ENCODE peak calls at places on chromosome 22, in eight cellular contexts. U is GM12878, Z is prostate gland, Y is heart left ventricle, E is HCT116, N is spleen, W is Peyer's patch, O is uterus. R is an unnamed sample. For H3K9me3 and H3K27me3, the result is how much of the 10 kb centered on the place peaks cover.

GRCh38 chr22:43378011-43378704 is 33.7 kb upstream of the MPPED1 start:
- DNase-seq in Z (no peak), O (no peak), U (peak), E (no peak), N (no peak), W (peak), Y (no peak), R (no peak)

GRCh38 chr22:29202231-29203192 is 3.2 kb upstream of the EMID1 start:
- DNase-seq in N (peak), U (peak), W (peak), O (no peak), Z (no peak), E (no peak), Y (peak), R (peak)

GRCh38 chr22:19411690-19412045 is 19.9 kb downstream of the HIRA start:
- DNase-seq in Z (no peak), W (no peak), U (no peak), O (no peak), Y (no peak), N (no peak), E (no peak), R (no peak)

GRCh38 chr22:27535452-27535851 is 266.1 kb downstream of the MN1 start:
- DNase-seq in N (no peak), Y (no peak), E (no peak), Z (no peak), U (no peak), O (no peak), W (no peak), R (no peak)

GRCh38 chr22:40426671-40427070 is 56.3 kb downstream of the SGSM3 start:
- DNase-seq in U (no peak), Y (no peak), W (no peak), E (no peak), N (no peak), O (no peak), Z (no peak), R (peak)

GRCh38 chr22:46971141-46971775 is 208.8 kb downstream of the TBC1D22A start:
- DNase-seq in N (no peak), E (no peak), Y (peak), O (no peak), W (no peak), Z (no peak), U (no peak), R (no peak)

GRCh38 chr22:23565942-23566715 is 14.0 kb downstream of the IGLL1 start:
- DNase-seq in W (no peak), Y (no peak), O (no peak), U (no peak), Z (no peak), N (peak), E (no peak), R (no peak)

GRCh38 chr22:30221121-30221992 is 25.2 kb downstream of the LIF start:
- DNase-seq in U (peak), N (peak), Z (no peak), Y (no peak), W (peak), O (no peak), E (no peak), R (no peak)

GRCh38 chr22:43409800-43410199 is 2.0 kb upstream of the MPPED1 start:
- DNase-seq in O (no peak), N (no peak), U (no peak), Z (no peak), E (no peak), Y (no peak), W (no peak), R (no peak)

GRCh38 chr22:31230155-31230870 is 18.2 kb downstream of the LIMK2 start:
- DNase-seq in W (no peak), E (no peak), Z (no peak), O (no peak), Y (no peak), N (no peak), U (peak), R (no peak)
- TF ChIP-seq POLR2A in W (no peak), E (no peak), Z (no peak), O (no peak), Y (no peak), N (no peak), U (no peak), R (no peak)

GRCh38 chr22:48900327-48900597 is 927.4 kb downstream of the BRD1 start:
- DNase-seq in O (no peak), U (no peak), N (no peak), W (no peak), Z (no peak), Y (no peak), E (no peak), R (no peak)

GRCh38 chr22:48902983-48903650 is 924.6 kb downstream of the BRD1 start:
- DNase-seq in Y (peak), O (no peak), E (no peak), W (no peak), Z (no peak), U (no peak), N (no peak), R (no peak)

GRCh38 chr22:48901324-48901723 is 926.3 kb downstream of the BRD1 start:
- DNase-seq in O (no peak), E (no peak), Y (peak), N (no peak), U (no peak), W (no peak), Z (no peak), R (no peak)

GRCh38 chr22:48900626-48901025 is 927.0 kb downstream of the BRD1 start:
- DNase-seq in N (no peak), Z (no peak), O (no peak), W (no peak), E (no peak), Y (no peak), U (no peak), R (no peak)

GRCh38 chr22:48902001-48902869 is 925.4 kb downstream of the BRD1 start:
- DNase-seq in N (no peak), O (no peak), E (no peak), W (no peak), U (no peak), Y (peak), Z (no peak), R (no peak)
- H3K9me3 ChIP-seq in N (under half), O (under half), E (under half), W (under half), U (under half), Y (under half), Z (under half), R (under half)

DNA sequence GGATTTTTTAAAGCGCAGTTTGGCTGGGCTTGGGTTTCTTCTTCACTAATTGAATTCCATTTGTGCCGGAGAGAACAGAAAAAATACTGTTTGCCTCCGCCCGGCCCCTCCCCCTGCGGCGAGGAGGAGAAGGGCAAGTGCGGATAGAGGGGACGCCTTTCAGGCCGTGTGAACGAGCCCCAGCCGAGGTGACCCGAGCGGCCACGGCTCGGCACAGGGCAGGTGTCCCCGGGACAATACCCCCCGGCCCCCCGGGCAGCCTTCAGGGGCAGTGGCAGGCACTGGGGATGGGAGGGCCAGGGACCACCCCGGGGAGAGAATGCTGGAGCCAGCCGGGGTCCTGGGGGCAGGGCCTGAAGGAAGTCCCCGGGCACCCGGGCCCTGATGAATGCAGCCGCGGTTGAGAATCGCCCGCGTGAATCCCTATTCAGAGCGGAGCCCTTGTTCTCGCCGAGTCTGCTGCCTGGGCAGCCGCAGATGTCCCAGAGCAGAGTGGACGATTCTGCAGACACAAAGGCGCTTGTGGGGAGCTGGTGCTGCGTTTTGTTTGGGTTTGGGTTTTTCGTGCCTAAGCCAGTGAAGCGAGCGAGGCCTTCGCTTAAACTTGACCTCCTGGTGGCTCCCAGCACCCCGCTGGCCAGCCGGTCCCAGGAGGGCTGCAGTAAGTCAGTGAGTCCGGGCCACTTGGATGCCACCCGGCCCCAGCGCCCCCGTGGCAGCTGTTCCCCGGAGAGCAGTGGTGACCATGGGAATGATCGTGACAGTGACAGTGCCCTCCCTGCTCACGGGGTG is 96.0 kb downstream of the WNT7B start:
- DNase-seq in E (no peak), U (no peak), N (peak), Y (no peak), Z (no peak), W (no peak), O (no peak), R (no peak)
- H3K27me3 ChIP-seq in E (under half), U (under half), N (half or more), Y (under half), Z (under half), W (under half), O (under half), R (under half)

GRCh38 chr22:50329236-50329635 is 2.4 kb upstream of the DENND6B start:
- DNase-seq in W (no peak), Z (no peak), E (no peak), O (no peak), Y (peak), U (no peak), N (no peak), R (no peak)

GRCh38 chr22:50327711-50328019 is 853 bp upstream of the DENND6B start:
- DNase-seq in W (no peak), O (no peak), Z (no peak), E (no peak), N (no peak), U (no peak), Y (no peak), R (no peak)

GRCh38 chr22:50326225-50326958 is 420 bp downstream of the DENND6B start:
- DNase-seq in O (no peak), Y (no peak), U (no peak), E (no peak), N (no peak), Z (no peak), W (no peak), R (no peak)

GRCh38 chr22:50325444-50326224 is 1.2 kb downstream of the DENND6B start:
- DNase-seq in W (no peak), E (no peak), N (no peak), U (no peak), O (no peak), Z (no peak), Y (no peak), R (no peak)

GRCh38 chr22:50326959-50327710 is at the start of gene DENND6B:
- DNase-seq in Z (peak), Y (peak), N (peak), U (no peak), W (peak), E (no peak), O (peak), R (no peak)
- TF ChIP-seq POLR2A in Z (peak), Y (peak), N (no peak), U (peak), W (peak), E (peak), O (no peak), R (no peak)

GRCh38 chr22:48178536-48178935 is 1416.1 kb downstream of the TBC1D22A start:
- DNase-seq in W (no peak), E (no peak), N (no peak), Y (no peak), U (no peak), O (no peak), Z (no peak), R (no peak)

GRCh38 chr22:48180631-48181030 is 1418.2 kb downstream of the TBC1D22A start:
- DNase-seq in N (no peak), E (no peak), U (no peak), Y (no peak), Z (no peak), O (no peak), W (no peak), R (no peak)

GRCh38 chr22:48182036-48182435 is 1419.6 kb downstream of the TBC1D22A start:
- DNase-seq in O (no peak), W (no peak), Z (no peak), N (no peak), Y (no peak), U (no peak), E (no peak), R (no peak)

GRCh38 chr22:48181168-48181955 is 1418.9 kb downstream of the TBC1D22A start:
- DNase-seq in W (no peak), N (no peak), U (no peak), Z (no peak), E (no peak), Y (no peak), O (no peak), R (no peak)

GRCh38 chr22:48179571-48180546 is 1417.4 kb downstream of the TBC1D22A start:
- DNase-seq in N (no peak), E (no peak), W (no peak), Y (no peak), O (no peak), U (no peak), Z (no peak), R (no peak)
- H3K9me3 ChIP-seq in N (under half), E (under half), W (under half), Y (under half), O (under half), U (under half), Z (under half), R (under half)

DNA sequence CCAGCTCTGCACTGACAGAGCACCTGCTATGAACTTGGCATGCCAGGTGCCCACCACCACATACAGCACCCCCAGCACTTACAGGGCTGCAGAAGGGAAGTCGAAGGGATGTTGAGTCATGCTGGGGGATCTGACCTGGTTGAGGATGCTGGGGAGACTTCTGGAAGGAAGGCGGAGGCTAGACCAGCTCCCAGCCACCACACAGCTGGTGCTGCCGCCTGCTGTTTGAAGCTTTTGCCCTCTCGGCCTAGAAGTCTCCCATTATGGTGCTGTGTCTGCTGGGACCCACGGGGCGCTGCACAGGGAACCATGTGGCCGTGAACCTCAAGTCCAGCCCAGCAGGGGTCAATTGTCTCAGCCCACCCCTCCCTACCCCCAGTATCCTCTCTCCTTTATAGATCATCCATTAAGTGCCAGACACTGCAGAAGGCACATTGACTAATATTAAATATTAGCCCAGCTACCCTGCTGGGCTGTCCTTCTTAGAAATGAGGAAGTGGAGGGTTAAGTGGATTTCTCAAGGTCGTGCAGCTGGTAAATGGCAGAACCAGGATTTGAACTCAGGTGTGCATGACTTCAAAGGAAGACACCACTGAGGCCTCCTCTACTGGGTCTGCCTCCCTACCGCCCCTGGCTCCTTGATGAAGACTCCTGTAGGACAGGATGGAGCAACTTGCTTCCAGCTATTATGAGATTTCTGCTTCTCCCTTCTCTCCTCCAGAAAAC is 49.7 kb downstream of the CYTH4 start:
- DNase-seq in O (no peak), N (no peak), E (no peak), W (no peak), Y (no peak), Z (no peak), U (no peak), R (no peak)
- H3K27me3 ChIP-seq in O (under half), N (half or more), E (under half), W (under half), Y (under half), Z (under half), U (under half), R (under half)

GRCh38 chr22:25564320-25564978 is at the start of gene GRK3:
- DNase-seq in Z (peak), O (peak), N (peak), W (peak), Y (peak), U (no peak), E (peak), R (peak)
- TF ChIP-seq POLR2A in Z (peak), O (no peak), N (no peak), W (no peak), Y (peak), U (peak), E (peak), R (no peak)

GRCh38 chr22:48659393-48659792 is 1168.3 kb downstream of the BRD1 start:
- DNase-seq in U (no peak), N (no peak), W (no peak), O (no peak), Y (peak), Z (no peak), E (no peak), R (no peak)

GRCh38 chr22:48660104-48660794 is 1167.4 kb downstream of the BRD1 start:
- DNase-seq in W (no peak), U (no peak), Z (no peak), O (no peak), N (no peak), Y (no peak), E (no peak), R (no peak)

GRCh38 chr22:48662476-48663150 is 1165.1 kb downstream of the BRD1 start:
- DNase-seq in Y (no peak), N (no peak), E (no peak), Z (no peak), O (no peak), W (no peak), U (no peak), R (no peak)

GRCh38 chr22:48661984-48662383 is 1165.7 kb downstream of the BRD1 start:
- DNase-seq in W (no peak), E (no peak), U (no peak), Z (no peak), Y (no peak), O (no peak), N (no peak), R (no peak)

GRCh38 chr22:48660795-48661740 is 1166.6 kb downstream of the BRD1 start:
- DNase-seq in W (no peak), Y (no peak), E (no peak), U (no peak), O (no peak), Z (no peak), N (no peak), R (no peak)
- H3K9me3 ChIP-seq in W (under half), Y (under half), E (under half), U (under half), O (under half), Z (under half), N (under half), R (under half)